ENCODE peak calls at places on chromosomes 1 and 21, in eight cellular contexts. C is activated T-cell treated with anti-CD3 and anti-CD28 coated beads, Interleukin-2, amount 50 U/mL, for 72 hours; O is CD4-positive, alpha-beta memory T cell; F is fibroblast of the conjunctiva; R is NCI-H1436; I is transverse colon; J is Peyer's patch; H is HEK293T. M is an unnamed sample.

GRCh38 chr21:37767984-37768383 is 148.3 kb downstream of the KCNJ6 start:
- DNase-seq in I (no peak), F (no peak), O (no peak), C (no peak), J (no peak), H (no peak), R (no peak), M (no peak)

GRCh38 chr1:69688178-69688577 is 120.5 kb downstream of the LRRC7 start:
- DNase-seq in C (no peak), R (no peak), O (no peak), H (no peak), F (no peak), J (no peak), I (no peak), M (no peak)

GRCh38 chr1:201771466-201771865 is 57.5 kb upstream of the IPO9 start:
- DNase-seq in O (no peak), C (no peak), J (no peak), F (no peak), R (no peak), I (no peak), H (no peak), M (no peak)

GRCh38 chr1:94094466-94095111 is 26.4 kb downstream of the ABCA4 start:
- DNase-seq in O (no peak), I (peak), C (no peak), H (no peak), R (no peak), J (no peak), F (peak), M (no peak)

GRCh38 chr1:63659448-63659847 is 66.2 kb downstream of the PGM1 start:
- DNase-seq in O (no peak), R (no peak), F (no peak), J (no peak), H (no peak), C (no peak), I (no peak), M (no peak)

GRCh38 chr1:50148142-50148923 is 39.6 kb downstream of the ELAVL4 start:
- DNase-seq in H (no peak), J (no peak), O (no peak), R (no peak), I (no peak), F (no peak), C (no peak), M (no peak)

GRCh38 chr1:186819140-186819539 is 9.6 kb upstream of the PLA2G4A start:
- DNase-seq in J (no peak), O (no peak), I (no peak), R (no peak), H (no peak), F (no peak), C (no peak), M (no peak)

GRCh38 chr1:56374026-56374974 is 205.1 kb downstream of the PLPP3 start:
- DNase-seq in I (no peak), O (no peak), H (no peak), F (no peak), J (no peak), C (no peak), R (peak), M (no peak)

GRCh38 chr1:79197421-79197820 is 190.9 kb upstream of the ADGRL4 start:
- DNase-seq in C (no peak), I (no peak), H (peak), F (no peak), R (no peak), J (no peak), O (no peak), M (no peak)

GRCh38 chr1:167342846-167343245 is 122.2 kb downstream of the POU2F1 start:
- DNase-seq in H (no peak), F (no peak), C (no peak), O (no peak), I (no peak), R (no peak), J (no peak), M (no peak)

GRCh38 chr1:103461171-103462105 is 64.1 kb upstream of the RNPC3 start:
- DNase-seq in R (no peak), J (no peak), O (peak), F (peak), C (no peak), H (peak), I (no peak), M (no peak)

GRCh38 chr1:6614019-6614952 is 755 bp downstream of the PHF13 start:
- DNase-seq in O (peak), F (no peak), C (peak), I (peak), J (peak), H (peak), R (no peak), M (peak)

GRCh38 chr1:93878501-93878888 is 511 bp downstream of the DNTTIP2 start:
- DNase-seq in O (peak), H (peak), F (no peak), I (peak), J (peak), R (no peak), C (peak), M (peak)

GRCh38 chr1:91683598-91683951 is 182.9 kb downstream of the CDC7 start:
- DNase-seq in O (no peak), H (no peak), C (no peak), I (peak), F (no peak), J (no peak), R (no peak), M (no peak)

GRCh38 chr1:18812540-18812939 is 46.9 kb downstream of the TAS1R2 start:
- DNase-seq in H (no peak), J (no peak), C (no peak), O (no peak), I (no peak), F (no peak), R (no peak), M (no peak)

GRCh38 chr1:210413951-210414350 is 85.2 kb downstream of the HHAT start:
- DNase-seq in F (no peak), I (no peak), C (no peak), H (no peak), O (no peak), J (no peak), R (no peak), M (no peak)

GRCh38 chr1:2971609-2972008 is 49.7 kb upstream of the ACTRT2 start:
- DNase-seq in F (no peak), R (no peak), C (no peak), I (no peak), J (no peak), O (no peak), H (no peak), M (peak)

GRCh38 chr1:44581205-44581604 is 93.1 kb downstream of the TMEM53 start:
- DNase-seq in R (no peak), J (no peak), C (no peak), H (no peak), I (no peak), O (no peak), F (no peak), M (no peak)

GRCh38 chr1:156365754-156366153 is 3.3 kb upstream of the RHBG start:
- DNase-seq in R (no peak), F (no peak), J (no peak), H (no peak), C (no peak), I (no peak), O (no peak), M (no peak)

GRCh38 chr1:52916241-52916975 is 5.1 kb downstream of the ECHDC2 start:
- DNase-seq in F (no peak), H (no peak), C (no peak), J (no peak), R (no peak), I (no peak), O (no peak), M (no peak)

GRCh38 chr1:168755800-168756418 is 26.9 kb upstream of the DPT start:
- DNase-seq in J (no peak), F (no peak), C (no peak), O (no peak), I (no peak), H (no peak), R (peak), M (no peak)

GRCh38 chr1:43947061-43947889 is 525 bp downstream of the IPO13 start:
- DNase-seq in J (no peak), I (no peak), C (no peak), O (no peak), H (no peak), R (no peak), F (no peak), M (no peak)

GRCh38 chr1:36529762-36530260 is 47.1 kb upstream of the CSF3R start:
- DNase-seq in R (no peak), J (no peak), H (no peak), C (no peak), O (no peak), I (no peak), F (no peak), M (no peak)

GRCh38 chr1:6260433-6260934 is 414 bp downstream of the GPR153 start:
- DNase-seq in H (peak), J (no peak), F (no peak), C (peak), I (no peak), O (no peak), R (peak), M (no peak)

GRCh38 chr1:8745749-8746390 is 71.6 kb downstream of the RERE start:
- DNase-seq in F (no peak), O (no peak), C (no peak), H (no peak), J (no peak), R (no peak), I (no peak), M (no peak)

GRCh38 chr1:43492816-43493215 is 37.9 kb upstream of the PTPRF start:
- DNase-seq in H (no peak), F (no peak), J (no peak), R (no peak), O (no peak), C (no peak), I (no peak), M (no peak)

GRCh38 chr1:27600500-27601175 is 3.3 kb downstream of the AHDC1 start:
- DNase-seq in I (no peak), R (peak), C (no peak), H (peak), O (no peak), J (no peak), F (no peak), M (no peak)

GRCh38 chr1:109912873-109913272 is 2.2 kb downstream of the CSF1 start:
- DNase-seq in H (no peak), I (no peak), F (no peak), O (no peak), C (no peak), R (no peak), J (no peak), M (no peak)

GRCh38 chr1:33436557-33437296 is 5.8 kb upstream of the PHC2 start:
- DNase-seq in F (no peak), I (no peak), H (no peak), C (no peak), O (no peak), R (no peak), J (no peak), M (peak)

GRCh38 chr21:32351428-32351827 is 41.4 kb downstream of the URB1 start:
- DNase-seq in I (no peak), O (no peak), R (no peak), C (no peak), F (no peak), H (no peak), J (no peak), M (no peak)

GRCh38 chr21:37866027-37866426 is 50.2 kb downstream of the KCNJ6 start:
- DNase-seq in C (no peak), R (no peak), F (no peak), J (no peak), H (no peak), I (no peak), O (no peak), M (no peak)

M was measured in stomach.